ENCODE peak calls at places on chromosomes 2 and 18, in seven cellular contexts. K, X, E, J, G, H and Z are unnamed samples.

GRCh38 chr2:187541086-187542085 is 12.8 kb downstream of the TFPI start:
- DNase-seq in J (no peak), E (peak; percentile 95), G (peak; percentile 95), X (no peak), K (no peak), H (no peak), Z (no peak)

GRCh38 chr2:10536569-10537133 is 88.5 kb upstream of the ODC1 start:
- DNase-seq in G (no peak), E (no peak), J (peak; percentile 58), X (no peak), H (no peak), K (no peak), Z (no peak)

GRCh38 chr2:38597115-38597514 is 5.6 kb downstream of the HNRNPLL start:
- DNase-seq in J (no peak), K (no peak), H (no peak), X (no peak), E (no peak), G (no peak), Z (no peak)

GRCh38 chr18:55907352-55908045 is 319.5 kb upstream of the TCF4 start:
- DNase-seq in G (peak; percentile 42), X (peak; percentile 21), E (peak; percentile 28), J (no peak), H (no peak), K (no peak), Z (no peak)

GRCh38 chr2:165155152-165155551 is 48.7 kb downstream of the SCN3A start:
- DNase-seq in E (no peak), K (no peak), G (no peak), X (no peak), H (no peak), J (no peak), Z (no peak)

GRCh38 chr18:76581261-76581660 is 86.2 kb upstream of the ZNF516 start:
- DNase-seq in J (peak; percentile 20), K (no peak), X (no peak), G (no peak), H (no peak), E (no peak), Z (no peak)

GRCh38 chr18:76524477-76524876 is 29.4 kb upstream of the ZNF516 start:
- DNase-seq in J (no peak), K (no peak), H (no peak), E (no peak), G (no peak), X (no peak), Z (no peak)

GRCh38 chr2:224160917-224161316 is 121.8 kb upstream of the SERPINE2 start:
- DNase-seq in X (peak; percentile 53), K (no peak), G (peak; percentile 48), H (no peak), E (peak; percentile 70), J (no peak), Z (no peak)

GRCh38 chr2:237440819-237441281 is 26.9 kb upstream of the COL6A3 start:
- DNase-seq in G (peak; percentile 41), X (no peak), K (no peak), J (no peak), E (peak; percentile 35), H (no peak), Z (no peak)

GRCh38 chr2:10004836-10005235 is 38.5 kb upstream of the KLF11 start:
- DNase-seq in J (no peak), K (peak; percentile 30), H (no peak), G (no peak), X (no peak), E (no peak), Z (no peak)

GRCh38 chr2:119929537-119929936 is 83.3 kb upstream of the EPB41L5 start:
- DNase-seq in X (no peak), K (no peak), G (no peak), E (peak; percentile 5), J (no peak), H (peak; percentile 21), Z (no peak)

GRCh38 chr2:45432406-45432805 is 178.7 kb downstream of the SRBD1 start:
- DNase-seq in K (no peak), E (peak; percentile 17), J (no peak), X (no peak), G (peak; percentile 14), H (no peak), Z (no peak)

GRCh38 chr2:189267925-189268579 is 88.5 kb upstream of the COL5A2 start:
- DNase-seq in X (no peak), E (peak; percentile 75), J (no peak), H (no peak), G (peak; percentile 78), K (no peak), Z (no peak)

GRCh38 chr2:129767346-129767745 is 212.1 kb upstream of the RAB6C start:
- DNase-seq in E (no peak), J (peak; percentile 38), G (no peak), X (no peak), K (no peak), H (no peak), Z (no peak)

GRCh38 chr18:48800877-48801727 is 149.7 kb downstream of the SMAD7 start:
- DNase-seq in K (peak; percentile 44), X (no peak), J (peak; percentile 24), E (no peak), G (peak; percentile 42), H (no peak), Z (no peak)

GRCh38 chr2:46871976-46872381 is 43.6 kb downstream of the MCFD2 start:
- DNase-seq in K (no peak), X (no peak), H (no peak), G (no peak), J (no peak), E (no peak), Z (no peak)

GRCh38 chr2:149903626-149904025 is 316.1 kb upstream of the MMADHC start:
- DNase-seq in H (no peak), E (peak; percentile 47), K (no peak), G (no peak), J (no peak), X (no peak), Z (no peak)

GRCh38 chr18:55763805-55764204 is 175.8 kb upstream of the TCF4 start:
- DNase-seq in J (no peak), H (no peak), G (no peak), X (no peak), K (no peak), E (no peak), Z (no peak)

GRCh38 chr2:43347751-43348150 is 121.3 kb upstream of the ZFP36L2 start:
- DNase-seq in X (no peak), E (no peak), J (no peak), K (no peak), H (no peak), G (no peak), Z (no peak)

DNA sequence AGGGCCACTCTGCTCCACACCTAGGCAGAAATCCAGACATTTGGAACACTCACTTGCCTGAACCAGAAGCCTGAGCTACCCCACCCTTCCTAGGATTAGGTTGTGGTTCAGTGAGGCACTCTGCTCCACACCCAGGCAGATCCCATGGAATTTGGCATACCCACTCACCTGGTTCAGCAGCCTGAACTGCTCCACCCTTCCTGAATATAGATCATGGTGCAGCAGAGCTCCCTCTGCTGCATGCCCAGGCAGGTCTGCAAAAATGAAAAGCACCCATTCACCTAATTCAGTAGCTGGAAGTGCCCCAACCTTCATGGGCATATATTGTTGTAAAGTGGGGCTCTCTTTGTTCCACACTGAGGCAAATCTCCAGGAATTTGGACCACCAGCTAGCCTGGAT is 185.1 kb upstream of the CNTNAP5 start:
- DNase-seq in H (no peak), K (no peak), J (no peak), G (no peak), X (no peak), E (no peak), Z (no peak)
- H3K9me3 ChIP-seq in H (no peaks in the 10 kb centered on the region), K (no peaks in the 10 kb centered on the region), J (peaks cover 25% of the 10 kb centered on the region), G (no peaks in the 10 kb centered on the region), X (no peaks in the 10 kb centered on the region), E (no peaks in the 10 kb centered on the region), Z (peaks cover 4% of the 10 kb centered on the region)

DNA sequence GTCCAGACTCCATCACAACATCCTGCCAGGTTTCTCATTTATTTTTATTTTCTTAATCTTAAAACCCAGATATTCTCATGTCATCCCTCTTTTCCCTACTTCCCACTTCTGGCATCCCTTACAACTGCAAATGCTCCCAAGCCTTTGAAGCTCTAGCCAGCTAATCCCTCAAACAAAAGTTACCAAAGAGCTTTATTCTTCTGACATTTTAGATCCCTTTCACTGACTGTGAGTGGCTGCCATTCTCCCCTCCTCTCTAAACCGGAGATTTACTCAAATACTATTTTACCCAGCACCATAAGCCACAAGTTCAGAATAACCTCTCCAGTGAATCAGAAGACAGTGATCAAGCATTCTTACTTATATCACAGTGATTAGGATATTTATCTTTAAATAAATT is 569.0 kb upstream of the SYT4 start:
- DNase-seq in K (no peak), G (no peak), J (no peak), E (no peak), H (no peak), X (no peak), Z (no peak)
- H3K9me3 ChIP-seq in K (no peaks in the 10 kb centered on the region), G (no peaks in the 10 kb centered on the region), J (no peaks in the 10 kb centered on the region), E (no peaks in the 10 kb centered on the region), H (no peaks in the 10 kb centered on the region), X (no peaks in the 10 kb centered on the region), Z (no peaks in the 10 kb centered on the region)

GRCh38 chr2:16396171-16396570 is 269.5 kb downstream of the CYRIA start:
- DNase-seq in H (no peak), J (no peak), E (no peak), K (no peak), G (no peak), X (no peak), Z (no peak)

GRCh38 chr2:16394072-16394985 is 271.3 kb downstream of the CYRIA start:
- DNase-seq in E (no peak), K (no peak), G (no peak), J (no peak), X (no peak), H (no peak), Z (no peak)

GRCh38 chr2:16393483-16394071 is 272.1 kb downstream of the CYRIA start:
- DNase-seq in H (no peak), J (no peak), E (no peak), K (no peak), G (no peak), X (no peak), Z (no peak)

GRCh38 chr2:16395601-16396000 is 270.0 kb downstream of the CYRIA start:
- DNase-seq in X (no peak), J (no peak), K (no peak), H (no peak), G (no peak), E (no peak), Z (no peak)

GRCh38 chr2:16394986-16395550 is 270.6 kb downstream of the CYRIA start:
- DNase-seq in H (no peak), J (no peak), K (no peak), X (no peak), E (no peak), G (no peak), Z (no peak)
- H3K9me3 ChIP-seq in H (no peaks in the 10 kb centered on the region), J (no peaks in the 10 kb centered on the region), K (no peaks in the 10 kb centered on the region), X (no peaks in the 10 kb centered on the region), E (no peaks in the 10 kb centered on the region), G (no peaks in the 10 kb centered on the region), Z (peaks cover 2% of the 10 kb centered on the region)

DNA sequence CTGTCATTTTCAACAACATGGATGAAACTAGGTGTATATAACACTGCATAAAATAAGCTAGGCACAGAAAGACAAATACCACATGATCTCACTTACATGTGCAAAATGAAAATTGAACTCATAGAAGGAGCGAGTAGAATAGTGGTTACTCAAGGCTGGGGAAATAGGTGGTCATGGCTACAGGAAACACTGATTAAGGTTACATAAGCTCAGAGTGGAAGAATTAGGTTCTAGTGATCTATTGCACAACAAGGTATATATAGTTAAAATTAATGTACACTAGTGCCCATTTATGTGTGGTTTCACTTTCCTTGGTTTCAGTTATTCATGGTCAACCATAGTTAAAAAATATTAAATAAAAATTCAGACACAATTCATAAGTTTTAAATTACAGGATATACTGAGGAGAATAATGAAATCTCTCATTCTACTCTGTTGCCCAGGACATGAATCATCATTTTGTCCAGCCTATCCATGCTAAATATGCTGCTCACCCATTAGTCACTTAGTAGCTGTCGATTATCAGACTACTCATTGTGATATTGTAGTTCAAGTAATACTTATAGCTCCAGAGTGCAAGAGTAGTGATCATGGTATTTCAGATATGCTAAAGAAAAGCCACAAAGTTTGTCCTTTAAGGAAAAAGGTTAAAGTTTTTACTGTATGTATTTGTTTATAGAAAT is 1530.9 kb upstream of the LRRTM1 start:
- DNase-seq in H (no peak), G (peak; percentile 2), J (no peak), K (no peak), X (no peak), E (peak; percentile 29), Z (no peak)
- H3K9me3 ChIP-seq in H (no peaks in the 10 kb centered on the region), G (no peaks in the 10 kb centered on the region), J (peaks cover 23% of the 10 kb centered on the region), K (no peaks in the 10 kb centered on the region), X (no peaks in the 10 kb centered on the region), E (no peaks in the 10 kb centered on the region), Z (no peaks in the 10 kb centered on the region)